ENCODE peak calls at places on chromosomes 11 and 22, in ten cellular contexts. I is naive thymus-derived CD4-positive, alpha-beta T cell; T is psoas muscle; U is HCT116; X is hepatocyte; W is suprapubic skin; R is fibroblast of pulmonary artery; V is aorta; S is fibroblast of lung; P is mucosa of descending colon. E is an unnamed sample.

GRCh38 chr11:40328890-40329617 is 1130.4 kb downstream of the LRRC4C start:
- DNase-seq in T (peak), W (no peak), X (peak), S (peak), V (peak), P (no peak), I (no peak), R (peak), U (no peak), E (no peak)

GRCh38 chr22:19368876-19369275 is 62.7 kb downstream of the HIRA start:
- DNase-seq in X (no peak), U (no peak), W (no peak), T (no peak), V (no peak), S (no peak), I (no peak), R (no peak), P (no peak), E (no peak)

GRCh38 chr11:60390389-60390788 is 5.9 kb upstream of the MS4A14 start:
- DNase-seq in R (no peak), V (no peak), T (no peak), S (no peak), W (no peak), P (no peak), X (no peak), U (no peak), I (no peak), E (no peak)

GRCh38 chr11:47392546-47393162 is 14.3 kb upstream of the SPI1 start:
- DNase-seq in T (no peak), S (no peak), W (peak), V (no peak), R (no peak), P (no peak), I (no peak), U (no peak), X (no peak), E (no peak)

GRCh38 chr11:69386594-69387408 is 92.8 kb downstream of the MYEOV start:
- DNase-seq in R (no peak), V (no peak), T (no peak), I (no peak), S (no peak), P (no peak), U (no peak), X (no peak), W (no peak), E (no peak)

GRCh38 chr11:72225411-72225951 is 914 bp downstream of the INPPL1 start:
- DNase-seq in V (no peak), T (no peak), U (no peak), X (peak), R (no peak), S (no peak), P (no peak), W (peak), I (peak), E (no peak)

GRCh38 chr11:96969251-96969650 is 579.4 kb downstream of the JRKL start:
- DNase-seq in S (no peak), P (no peak), T (no peak), I (no peak), U (no peak), R (peak), V (no peak), W (no peak), X (no peak), E (no peak)

GRCh38 chr22:29581799-29582198 is 886 bp upstream of the NIPSNAP1 start:
- DNase-seq in R (no peak), V (no peak), I (no peak), P (peak), T (no peak), U (no peak), X (no peak), S (no peak), W (no peak), E (no peak)

GRCh38 chr22:31583861-31584485 is 78.0 kb downstream of the PISD start:
- DNase-seq in R (peak), V (no peak), P (no peak), S (peak), I (no peak), X (no peak), U (no peak), T (no peak), W (no peak), E (no peak)

GRCh38 chr11:120566176-120566575 is 54.6 kb downstream of the GRIK4 start:
- DNase-seq in X (no peak), I (no peak), S (peak), R (peak), U (peak), V (no peak), W (no peak), T (no peak), P (no peak), E (no peak)

GRCh38 chr11:66692446-66692845 is 14.8 kb upstream of the RBM4B start:
- DNase-seq in R (no peak), U (no peak), W (no peak), T (no peak), V (no peak), I (no peak), S (no peak), X (no peak), P (no peak), E (no peak)

GRCh38 chr11:73818838-73819237 is 31.2 kb downstream of the MRPL48 start:
- DNase-seq in P (no peak), U (no peak), I (no peak), R (peak), V (no peak), T (no peak), W (no peak), X (no peak), S (peak), E (no peak)

GRCh38 chr22:49582171-49582570 is 245.5 kb downstream of the BRD1 start:
- DNase-seq in R (no peak), P (no peak), V (no peak), I (no peak), W (no peak), T (no peak), U (no peak), X (no peak), S (no peak), E (no peak)

GRCh38 chr11:79314906-79315689 is 125.7 kb downstream of the TENM4 start:
- DNase-seq in P (no peak), I (no peak), V (no peak), X (peak), R (peak), T (no peak), U (no peak), S (peak), W (no peak), E (no peak)

GRCh38 chr22:44646668-44647067 is 55.3 kb upstream of the PRR5 start:
- DNase-seq in X (no peak), P (no peak), W (no peak), U (no peak), V (no peak), I (no peak), R (no peak), S (no peak), T (no peak), E (no peak)

GRCh38 chr22:41966607-41967240 is 2.5 kb upstream of the SEPTIN3 start:
- DNase-seq in P (no peak), S (peak), X (peak), T (no peak), R (peak), I (peak), W (no peak), V (no peak), U (peak), E (peak)

GRCh38 chr11:11620966-11621880 is 582 bp downstream of the GALNT18 start:
- DNase-seq in X (peak), W (no peak), S (peak), U (no peak), I (no peak), P (peak), R (no peak), V (peak), T (peak), E (peak)

GRCh38 chr11:134509381-134510068 is 97.5 kb upstream of the B3GAT1 start:
- DNase-seq in U (no peak), V (peak), W (peak), T (no peak), S (no peak), R (no peak), I (no peak), X (no peak), P (no peak), E (no peak)

GRCh38 chr11:9615031-9615451 is 41.6 kb downstream of the WEE1 start:
- DNase-seq in R (no peak), P (no peak), S (no peak), I (no peak), U (no peak), T (no peak), W (no peak), X (no peak), V (no peak), E (no peak)
- H3K4me3 ChIP-seq in R (no peak), P (no peak), S (no peak), I (no peak), U (peak), T (peak), W (no peak), X (no peak), V (no peak), E (no peak)

DNA sequence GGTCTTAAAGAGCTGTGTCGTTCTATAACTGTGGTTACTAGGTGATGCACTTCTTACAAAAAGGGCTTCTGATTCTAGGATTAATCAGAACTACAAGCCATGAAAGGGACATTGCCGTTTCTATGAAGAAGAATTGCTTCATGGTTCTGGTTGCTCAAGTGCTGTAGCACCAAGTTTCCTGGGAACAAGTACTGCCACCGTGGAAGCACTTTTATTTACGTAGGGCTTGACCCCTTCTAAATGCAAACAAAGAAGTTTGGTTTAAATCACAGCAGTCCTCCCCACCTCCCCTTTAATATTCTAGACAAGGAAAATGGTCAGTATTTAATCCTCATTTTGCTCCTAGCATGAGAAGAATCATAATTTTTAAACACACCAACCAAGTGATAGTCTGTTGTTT is 9.8 kb downstream of the YAP1 start:
- DNase-seq in U (no peak), I (no peak), P (no peak), S (peak), W (no peak), V (no peak), T (no peak), X (peak), R (peak), E (no peak)
- H3K4me3 ChIP-seq in U (no peak), I (no peak), P (no peak), S (no peak), W (no peak), V (no peak), T (peak), X (no peak), R (no peak), E (no peak)

DNA sequence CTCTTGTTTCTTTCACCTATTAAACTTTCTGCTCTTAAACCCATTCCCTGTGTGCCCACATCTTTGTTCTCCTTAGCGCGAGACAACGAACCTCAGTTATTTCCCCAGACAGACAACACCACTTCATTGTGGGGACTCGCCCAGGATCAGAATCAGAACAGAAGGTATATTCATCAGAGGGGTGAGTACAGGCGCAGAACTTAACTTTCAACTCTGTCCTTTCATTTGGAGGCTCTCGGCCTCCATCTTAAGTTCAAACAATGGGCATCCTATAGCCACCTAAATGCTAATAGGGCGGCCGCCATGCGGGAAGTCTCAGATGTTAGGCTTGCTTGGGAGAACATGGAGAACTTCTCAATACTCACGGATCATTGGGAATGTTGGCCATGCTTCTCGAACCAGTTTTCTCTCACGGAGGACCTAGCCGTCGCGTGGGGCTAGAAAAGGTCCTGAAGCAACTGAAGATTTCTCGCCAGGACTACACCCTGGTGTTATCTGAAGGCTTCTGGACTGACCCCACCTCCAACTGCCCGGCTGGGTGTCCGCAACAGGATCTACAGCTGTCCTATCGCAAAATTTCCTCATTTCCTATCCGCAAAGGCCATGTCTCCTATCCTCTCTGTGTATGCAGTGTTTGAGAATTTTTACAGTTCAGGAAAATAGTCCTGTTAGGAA is 13.4 kb upstream of the HYLS1 start:
- DNase-seq in S (no peak), R (no peak), U (no peak), T (no peak), I (no peak), X (no peak), W (no peak), V (no peak), P (no peak), E (no peak)
- H3K4me3 ChIP-seq in S (no peak), R (peak), U (no peak), T (no peak), I (no peak), X (no peak), W (no peak), V (no peak), P (no peak), E (no peak)

GRCh38 chr11:95337972-95338429 is 107.0 kb upstream of the SESN3 start:
- DNase-seq in I (no peak), U (no peak), W (no peak), R (no peak), S (no peak), V (no peak), T (no peak), P (no peak), X (no peak), E (no peak)
- H3K4me3 ChIP-seq in I (no peak), U (no peak), W (no peak), R (no peak), S (no peak), V (no peak), T (peak), P (no peak), X (no peak), E (no peak)

DNA sequence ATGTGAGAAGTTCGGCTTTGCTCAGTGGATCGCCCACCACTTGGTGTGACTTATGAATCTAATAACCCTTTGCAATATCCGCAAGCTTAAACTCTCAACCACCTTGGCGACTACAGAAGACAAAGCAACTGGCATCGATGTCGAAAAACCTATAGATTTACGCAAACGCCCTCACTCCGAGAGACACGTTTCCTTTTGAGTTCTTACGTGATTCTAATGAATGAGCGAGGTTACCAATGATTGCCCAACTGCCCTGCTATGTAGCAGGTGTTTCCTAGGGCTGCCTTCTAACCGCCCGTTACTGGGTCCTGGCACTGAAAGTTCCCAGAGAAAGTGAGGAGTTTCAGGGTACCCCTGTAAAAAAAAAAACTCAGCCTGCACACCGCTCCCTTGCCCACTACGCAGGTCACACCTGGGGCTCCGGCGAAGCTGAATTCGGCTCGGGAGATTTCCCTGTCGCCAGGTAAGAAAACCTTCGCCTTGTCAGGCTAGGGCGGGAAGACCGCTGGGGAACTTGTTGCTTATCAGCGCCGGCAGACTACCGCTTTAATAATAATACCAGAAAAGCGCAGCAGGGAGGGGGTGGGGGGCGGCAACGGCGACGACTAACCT is 21.4 kb upstream of the BDNF start:
- DNase-seq in S (no peak), T (no peak), R (no peak), V (no peak), W (no peak), U (no peak), P (no peak), I (no peak), X (no peak), E (no peak)
- H3K4me3 ChIP-seq in S (no peak), T (peak), R (peak), V (no peak), W (peak), U (no peak), P (no peak), I (no peak), X (peak), E (no peak)

DNA sequence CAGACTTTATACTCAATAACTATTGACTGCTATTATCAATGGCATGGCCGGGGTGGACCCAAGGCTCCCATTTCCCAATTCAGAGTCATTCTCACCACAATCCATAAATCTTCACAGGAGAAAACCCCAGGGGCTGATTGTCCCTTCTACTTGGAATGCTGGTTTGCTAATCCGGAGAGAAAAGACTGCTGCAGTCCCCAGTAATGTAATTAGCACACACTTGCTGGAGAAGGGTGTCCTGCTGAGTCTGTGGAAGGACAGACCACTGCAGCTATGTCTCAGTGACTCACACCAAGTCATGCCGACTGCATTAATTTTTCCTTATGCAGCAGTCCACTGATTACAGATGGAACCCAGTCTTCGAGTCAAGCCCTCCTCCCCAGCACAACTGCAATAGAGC is 5.9 kb upstream of the ETS1 start:
- DNase-seq in T (no peak), U (no peak), I (no peak), X (no peak), S (peak), R (no peak), W (no peak), V (no peak), P (no peak), E (no peak)
- H3K4me3 ChIP-seq in T (no peak), U (no peak), I (no peak), X (no peak), S (no peak), R (no peak), W (no peak), V (no peak), P (no peak), E (no peak)

DNA sequence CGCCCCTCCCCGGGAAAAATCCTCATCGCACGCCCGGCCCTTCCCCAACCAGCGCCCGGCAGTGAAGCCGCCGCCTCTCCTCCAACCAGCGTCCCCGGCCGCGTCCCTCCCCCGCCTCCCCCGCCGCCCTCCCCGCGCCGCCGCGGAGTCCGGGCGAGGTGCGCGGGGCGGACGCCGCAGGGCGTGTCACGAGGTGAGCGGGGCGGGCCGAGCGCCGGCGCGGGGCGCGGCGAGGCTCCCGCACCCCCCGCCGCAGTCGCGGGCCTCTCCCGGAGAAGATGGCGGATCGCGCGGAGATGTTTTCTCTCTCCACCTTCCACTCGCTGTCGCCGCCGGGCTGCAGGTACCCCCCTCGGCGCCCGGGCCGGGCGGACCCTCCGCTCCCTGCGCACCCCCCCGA is at the start of gene MAPK8IP2:
- DNase-seq in V (peak), U (no peak), R (no peak), W (no peak), P (peak), I (no peak), T (no peak), S (no peak), X (peak), E (no peak)
- H3K4me3 ChIP-seq in V (peak), U (peak), R (peak), W (peak), P (no peak), I (no peak), T (peak), S (no peak), X (peak), E (no peak)

E was measured in Jurkat, Clone E6-1.